ENCODE peak calls at places on chromosomes 2 and 18, in eight cellular contexts. S, C, A, B, X, F, P and G are unnamed samples.

GRCh38 chr2:37656512-37657423 is 14.7 kb downstream of the CDC42EP3 start:
- DNase-seq in F (no peak), A (no peak), X (no peak), C (no peak), B (peak), S (peak), P (no peak), G (no peak)

GRCh38 chr2:195319112-195319460 is 337.9 kb upstream of the SLC39A10 start:
- DNase-seq in C (no peak), X (no peak), P (no peak), B (no peak), F (no peak), S (no peak), A (no peak), G (no peak)

GRCh38 chr2:137467246-137467862 is 496.9 kb upstream of the HNMT start:
- DNase-seq in A (peak), B (peak), S (peak), C (no peak), F (peak), P (no peak), X (peak), G (no peak)

GRCh38 chr2:46163804-46164569 is 133.2 kb upstream of the EPAS1 start:
- DNase-seq in S (no peak), P (peak), C (no peak), X (no peak), B (no peak), A (no peak), F (no peak), G (no peak)

GRCh38 chr2:154655499-154655898 is 43.0 kb upstream of the KCNJ3 start:
- DNase-seq in P (no peak), C (no peak), F (no peak), B (no peak), S (no peak), A (no peak), X (no peak), G (no peak)

GRCh38 chr18:50079571-50080295 is 115.2 kb downstream of the MYO5B start:
- DNase-seq in A (no peak), B (no peak), P (peak), F (no peak), C (peak), X (no peak), S (no peak), G (no peak)

GRCh38 chr2:201572822-201573493 is 70.3 kb downstream of the TMEM237 start:
- DNase-seq in F (no peak), X (no peak), A (no peak), S (no peak), P (no peak), B (peak), C (no peak), G (no peak)

GRCh38 chr2:166321076-166321475 is 54.7 kb downstream of the SCN9A start:
- DNase-seq in S (no peak), F (no peak), X (no peak), C (no peak), B (no peak), P (no peak), A (no peak), G (no peak)

GRCh38 chr2:203814661-203815540 is 52.7 kb upstream of the CTLA4 start:
- DNase-seq in X (peak), F (peak), C (peak), P (peak), B (peak), A (peak), S (peak), G (no peak)

DNA sequence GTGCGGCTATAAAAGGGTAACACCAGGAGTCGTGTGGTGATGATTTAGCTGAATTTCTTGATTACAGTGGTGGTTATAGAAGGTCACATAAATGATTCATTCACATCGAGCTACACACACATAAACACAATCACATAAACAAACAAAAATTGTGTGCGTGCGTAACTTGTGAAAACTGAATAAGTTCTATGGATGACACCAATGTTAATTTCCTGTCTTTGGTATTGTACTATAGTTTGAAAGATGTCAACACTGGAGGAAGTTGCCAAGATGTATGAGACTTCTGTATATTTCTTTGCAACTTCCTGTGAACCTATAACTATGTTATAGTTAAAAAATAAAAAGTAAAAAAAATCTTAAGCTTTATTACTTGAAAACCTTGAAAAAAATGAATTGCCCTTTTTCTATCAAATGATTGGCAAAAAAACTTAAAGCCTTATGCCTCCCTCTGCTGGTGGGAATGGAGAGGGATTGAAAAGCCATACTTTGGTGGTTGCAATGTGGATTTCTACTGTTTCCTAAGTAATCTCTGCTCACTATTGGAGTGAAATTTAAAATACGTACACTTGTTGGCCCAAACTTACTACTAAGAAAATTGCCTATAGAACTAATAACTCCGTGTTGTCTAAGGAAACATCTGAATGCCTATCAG is 227.7 kb downstream of the RPIA start:
- DNase-seq in F (no peak), X (no peak), P (no peak), A (peak), B (peak), S (peak), C (no peak), G (no peak)
- TF ChIP-seq CTCF in F (no peak), X (no peak), P (peak), A (peak), B (peak), S (peak), C (peak), G (no peak)

DNA sequence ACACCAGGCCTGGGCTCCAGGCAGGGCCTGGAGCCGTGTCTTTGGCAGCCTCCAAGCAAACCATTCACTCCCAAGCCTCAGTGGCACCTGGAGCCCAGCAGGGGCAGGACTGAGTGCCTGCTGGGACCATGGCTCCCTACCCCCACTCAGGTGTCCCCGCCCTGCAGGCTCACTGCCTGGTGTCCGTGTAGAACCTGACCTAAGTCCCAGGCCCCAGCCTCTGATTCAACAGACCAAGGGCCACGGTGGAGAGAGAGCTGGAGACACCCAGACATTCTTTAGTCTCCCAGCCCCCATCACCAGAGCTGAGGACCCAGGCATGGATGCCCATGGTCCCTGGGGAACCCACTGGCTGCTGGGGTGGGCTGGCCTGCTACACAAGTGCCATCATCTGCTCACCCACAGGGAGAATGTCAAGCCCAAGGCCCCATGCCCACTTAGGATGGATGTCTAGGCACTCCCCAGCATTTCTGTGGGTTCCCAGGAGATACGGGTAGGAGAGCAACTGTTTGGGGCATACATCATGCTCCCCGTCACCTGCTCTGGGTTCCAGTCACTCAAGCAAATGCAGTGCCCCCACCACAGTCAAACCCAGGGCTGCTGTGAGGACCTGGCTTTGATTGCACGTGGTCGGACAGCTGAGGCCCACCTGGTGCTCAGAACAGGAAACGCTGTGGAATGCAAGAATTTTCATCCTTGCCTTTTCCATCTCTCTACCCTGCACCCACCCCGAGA is 42.9 kb upstream of the ATG16L1 start:
- DNase-seq in C (no peak), P (no peak), F (no peak), B (no peak), X (no peak), S (no peak), A (no peak), G (no peak)
- TF ChIP-seq CTCF in C (no peak), P (no peak), F (no peak), B (no peak), X (no peak), S (no peak), A (no peak), G (no peak)

GRCh38 chr18:62991959-62992358 is 276.6 kb downstream of the PHLPP1 start:
- DNase-seq in F (no peak), C (no peak), P (no peak), S (peak), B (no peak), X (peak), A (no peak), G (no peak)
- TF ChIP-seq CTCF in F (no peak), C (no peak), P (no peak), S (peak), B (peak), X (peak), A (no peak), G (no peak)

DNA sequence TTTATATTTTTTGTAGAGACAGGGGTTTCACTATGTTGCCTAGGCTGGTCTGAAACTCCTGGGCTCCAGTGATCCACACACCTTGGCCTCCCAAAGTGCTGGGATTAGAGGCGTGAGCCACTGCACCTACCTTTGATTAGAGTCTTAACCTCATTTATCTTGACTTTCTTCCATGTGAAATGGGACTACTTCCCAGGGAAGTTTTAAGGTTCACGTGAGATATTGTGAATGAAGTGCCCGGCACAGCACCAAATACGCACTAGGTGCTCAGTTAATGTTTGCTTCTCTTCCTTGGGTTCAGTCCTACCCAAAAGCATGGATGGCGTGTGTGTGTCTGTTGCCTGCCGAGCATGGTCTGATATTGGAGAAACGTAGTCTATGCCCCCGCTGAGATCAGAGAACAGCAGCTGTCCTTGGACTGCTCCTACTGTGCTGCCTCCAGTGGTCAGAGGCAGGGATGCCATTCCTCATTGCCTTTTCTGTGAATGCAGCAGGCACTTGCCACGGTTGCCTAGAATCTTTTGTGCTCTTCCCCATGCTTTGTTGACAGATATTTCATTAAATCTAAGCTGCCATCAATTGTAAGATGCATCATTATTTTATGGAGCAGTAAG is 12.3 kb upstream of the TFCP2L1 start:
- DNase-seq in A (peak), B (no peak), C (no peak), S (peak), X (peak), P (no peak), F (peak), G (no peak)
- TF ChIP-seq CTCF in A (peak), B (peak), C (peak), S (peak), X (peak), P (peak), F (peak), G (no peak)

GRCh38 chr18:12996661-12997292 is 5.6 kb downstream of the CEP192 start:
- DNase-seq in P (no peak), F (no peak), A (no peak), S (no peak), X (no peak), B (no peak), C (no peak), G (no peak)
- TF ChIP-seq CTCF in P (no peak), F (no peak), A (no peak), S (no peak), X (no peak), B (no peak), C (no peak), G (no peak)

DNA sequence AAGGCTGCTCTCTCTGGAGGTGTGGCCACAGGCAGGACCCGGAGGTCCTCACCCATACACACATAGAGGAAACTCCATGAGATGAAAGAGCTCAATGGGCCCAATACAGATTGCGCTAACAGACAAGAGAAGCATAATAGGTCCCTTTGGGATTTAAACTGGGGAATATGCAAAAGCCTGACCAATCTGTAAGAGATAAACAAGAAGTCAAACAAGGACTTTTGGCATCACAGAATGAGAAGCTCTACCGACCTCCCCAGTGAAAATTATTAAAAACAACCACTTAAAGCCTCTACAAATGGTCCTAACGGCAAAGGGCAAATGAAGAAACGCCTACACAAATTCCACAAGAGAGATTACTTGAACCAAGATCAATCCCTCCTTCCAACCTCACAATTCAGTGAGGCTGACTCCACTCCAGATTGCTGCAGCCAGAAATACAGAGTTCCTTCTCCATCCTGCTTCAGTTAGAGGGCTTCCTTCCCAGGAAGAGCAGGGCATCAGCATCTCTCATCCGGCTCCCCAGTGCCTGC is 10.8 kb downstream of the IWS1 start:
- DNase-seq in X (no peak), S (no peak), P (no peak), F (no peak), B (no peak), C (no peak), A (no peak), G (no peak)
- TF ChIP-seq CTCF in X (no peak), S (no peak), P (no peak), F (no peak), B (no peak), C (no peak), A (no peak), G (no peak)

GRCh38 chr2:219661197-219661954 is 33.9 kb downstream of the SLC4A3 start:
- DNase-seq in C (no peak), B (no peak), A (no peak), S (no peak), X (no peak), P (no peak), F (no peak), G (no peak)

GRCh38 chr2:219663116-219663762 is 35.8 kb downstream of the SLC4A3 start:
- DNase-seq in P (no peak), S (no peak), X (no peak), F (no peak), B (no peak), C (no peak), A (no peak), G (no peak)

GRCh38 chr2:219661955-219662395 is 34.5 kb downstream of the SLC4A3 start:
- DNase-seq in B (no peak), X (no peak), C (no peak), A (no peak), S (no peak), P (no peak), F (no peak), G (no peak)

GRCh38 chr2:219664041-219664440 is 36.6 kb downstream of the SLC4A3 start:
- DNase-seq in F (no peak), C (no peak), X (no peak), A (no peak), B (no peak), P (no peak), S (no peak), G (no peak)

GRCh38 chr2:219662566-219662965 is 35.1 kb downstream of the SLC4A3 start:
- DNase-seq in S (no peak), A (no peak), P (no peak), C (no peak), F (no peak), B (no peak), X (no peak), G (no peak)
- TF ChIP-seq CTCF in S (no peak), A (no peak), P (no peak), C (no peak), F (no peak), B (no peak), X (no peak), G (no peak)